ENCODE peak calls at places on chromosomes 5 and 9, in five cellular contexts. L is cardiac fibroblast, R is progenitor cell of endocrine pancreas, U is body of pancreas, C is foreskin fibroblast. A is an unnamed sample.
A peak's percentile ranks its signal among the peaks of the same experiment; 100 is the strongest.

GRCh38 chr5:77972545-77973252 is 196.6 kb upstream of the TBCA start:
- DNase-seq in L (no peak), R (peak; percentile 22), U (no peak), C (no peak), A (no peak)

GRCh38 chr5:23820764-23821471 is 313.5 kb downstream of the PRDM9 start:
- DNase-seq in L (peak; percentile 30), R (no peak), U (no peak), C (no peak), A (peak; percentile 19)

GRCh38 chr5:85647349-85648127 is 970.2 kb upstream of the COX7C start:
- DNase-seq in L (no peak), R (no peak), U (no peak), C (no peak), A (no peak)

GRCh38 chr5:81752644-81752963 is 1.7 kb upstream of the SSBP2 start:
- DNase-seq in L (no peak), R (no peak), U (no peak), C (no peak), A (no peak)

GRCh38 chr9:70168521-70168920 is 90.3 kb upstream of the SMC5 start:
- DNase-seq in L (no peak), R (no peak), U (no peak), C (no peak), A (no peak)

GRCh38 chr5:173472164-173472563 is 143.9 kb upstream of the STC2 start:
- DNase-seq in L (peak; percentile 97), R (no peak), U (peak; percentile 80), C (peak; percentile 96), A (peak; percentile 93)

GRCh38 chr9:89433826-89434225 is 64.1 kb downstream of the SEMA4D start:
- DNase-seq in L (peak; percentile 17), R (no peak), U (no peak), C (peak; percentile 13), A (peak; percentile 20)

GRCh38 chr9:99135498-99135897 is 30.6 kb downstream of the TGFBR1 start:
- DNase-seq in L (no peak), R (no peak), U (no peak), C (no peak), A (no peak)

GRCh38 chr5:67092447-67093023 is 104.1 kb downstream of the CD180 start:
- DNase-seq in L (no peak), R (no peak), U (no peak), C (no peak), A (no peak)

GRCh38 chr9:134066923-134067851 is 639 bp downstream of the BRD3 start:
- DNase-seq in L (peak; percentile 40), R (peak; percentile 32), U (no peak), C (peak; percentile 16), A (no peak)

GRCh38 chr5:14450055-14450524 is 131.5 kb upstream of the OTULINL start:
- DNase-seq in L (peak; percentile 96), R (no peak), U (no peak), C (peak; percentile 95), A (peak; percentile 96)

GRCh38 chr5:19240150-19240549 is 747.9 kb downstream of the CDH18 start:
- DNase-seq in L (peak; percentile 3), R (no peak), U (no peak), C (peak; percentile 0), A (no peak)

GRCh38 chr5:17255471-17256016 is 38.1 kb downstream of the BASP1 start:
- DNase-seq in L (peak; percentile 45), R (no peak), U (no peak), C (no peak), A (no peak)

GRCh38 chr9:13430717-13431116 is 151.2 kb upstream of the MPDZ start:
- DNase-seq in L (no peak), R (no peak), U (no peak), C (no peak), A (no peak)

GRCh38 chr9:13424872-13425271 is 145.4 kb upstream of the MPDZ start:
- DNase-seq in L (no peak), R (no peak), U (no peak), C (no peak), A (no peak)

GRCh38 chr9:13429271-13429670 is 149.8 kb upstream of the MPDZ start:
- DNase-seq in L (no peak), R (no peak), U (no peak), C (no peak), A (no peak)

GRCh38 chr9:13424204-13424603 is 144.7 kb upstream of the MPDZ start:
- DNase-seq in L (no peak), R (no peak), U (no peak), C (no peak), A (no peak)

GRCh38 chr9:13427587-13427986 is 148.1 kb upstream of the MPDZ start:
- DNase-seq in L (peak; percentile 85), R (no peak), U (no peak), C (peak; percentile 22), A (peak; percentile 36)
- TF ChIP-seq CTCF in L (peak; percentile 63), R (peak; percentile 87), U (peak; percentile 71), C (peak; percentile 51), A (peak; percentile 94)

GRCh38 chr9:101977614-101978210 is 239.3 kb upstream of the GRIN3A start:
- DNase-seq in L (peak; percentile 40), R (no peak), U (no peak), C (no peak), A (peak; percentile 7)
- TF ChIP-seq CTCF in L (peak; percentile 52), R (peak; percentile 79), U (peak; percentile 58), C (peak; percentile 29), A (peak; percentile 81)

GRCh38 chr5:172385661-172386187 is 68.6 kb downstream of the SH3PXD2B start:
- DNase-seq in L (no peak), R (no peak), U (no peak), C (no peak), A (no peak)

GRCh38 chr5:172395483-172395882 is 58.8 kb downstream of the SH3PXD2B start:
- DNase-seq in L (no peak), R (no peak), U (no peak), C (no peak), A (no peak)

GRCh38 chr5:172385164-172385563 is 69.2 kb downstream of the SH3PXD2B start:
- DNase-seq in L (no peak), R (no peak), U (no peak), C (no peak), A (no peak)

DNA sequence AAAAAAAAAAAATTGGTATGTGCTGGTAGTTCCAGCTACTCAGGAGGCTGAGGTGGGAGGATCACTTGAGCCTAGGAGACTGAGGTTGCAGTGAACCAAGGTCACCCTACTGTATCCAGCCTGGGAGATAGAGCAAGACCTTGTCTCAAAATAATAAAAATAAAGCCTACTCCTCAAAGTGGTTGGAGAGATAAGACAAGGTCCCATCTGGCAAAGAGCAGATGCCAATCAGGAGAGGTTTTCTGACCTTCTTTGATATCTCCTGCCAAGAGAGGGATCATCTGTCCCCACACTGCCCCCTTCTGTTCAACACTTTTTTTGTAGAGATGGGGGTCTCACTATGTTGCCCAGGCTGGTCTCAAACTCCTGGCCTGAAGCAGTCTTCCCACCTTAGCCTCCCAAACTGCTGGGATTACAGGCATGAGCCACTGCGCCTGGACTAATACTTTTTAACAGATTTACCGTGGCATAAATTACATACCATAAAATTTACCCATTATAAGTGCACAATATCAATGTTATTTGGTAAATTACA is 64.7 kb downstream of the SH3PXD2B start:
- DNase-seq in L (no peak), R (no peak), U (no peak), C (no peak), A (no peak)
- TF ChIP-seq CTCF in L (no peak), R (no peak), U (no peak), C (peak; percentile 6), A (peak; percentile 40)

GRCh38 chr5:121969660-121970295 is 8.0 kb downstream of the SRFBP1 start:
- DNase-seq in L (peak; percentile 43), R (no peak), U (no peak), C (peak; percentile 24), A (no peak)

GRCh38 chr5:121968910-121969607 is 7.3 kb downstream of the SRFBP1 start:
- DNase-seq in L (peak; percentile 98), R (no peak), U (no peak), C (peak; percentile 96), A (peak; percentile 99)

GRCh38 chr5:121962943-121963342 is 1.2 kb downstream of the SRFBP1 start:
- DNase-seq in L (no peak), R (no peak), U (no peak), C (no peak), A (no peak)

GRCh38 chr5:121963409-121963808 is 1.6 kb downstream of the SRFBP1 start:
- DNase-seq in L (no peak), R (no peak), U (no peak), C (no peak), A (no peak)

DNA sequence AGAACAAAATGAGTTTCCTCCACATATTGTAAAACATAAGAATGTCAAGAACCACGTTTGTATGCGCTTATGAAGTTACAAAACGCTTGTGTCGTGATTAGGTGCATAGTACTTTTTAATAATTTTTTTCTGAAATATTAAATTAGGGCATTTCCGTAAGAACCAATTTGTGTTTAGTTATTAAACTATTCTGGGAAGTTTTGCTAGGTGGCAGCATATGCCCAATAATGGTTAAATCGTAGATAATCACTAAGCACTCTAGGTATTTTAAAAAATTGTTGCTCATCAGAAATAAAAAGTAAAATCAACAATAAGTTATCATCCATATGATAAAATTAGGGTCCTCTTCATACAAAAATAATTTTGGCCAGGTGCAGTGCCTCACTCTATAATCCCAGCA is 5.4 kb downstream of the SRFBP1 start:
- DNase-seq in L (peak; percentile 71), R (no peak), U (no peak), C (peak; percentile 35), A (peak; percentile 18)
- TF ChIP-seq CTCF in L (peak; percentile 34), R (peak; percentile 38), U (no peak), C (peak; percentile 32), A (peak; percentile 76)

DNA sequence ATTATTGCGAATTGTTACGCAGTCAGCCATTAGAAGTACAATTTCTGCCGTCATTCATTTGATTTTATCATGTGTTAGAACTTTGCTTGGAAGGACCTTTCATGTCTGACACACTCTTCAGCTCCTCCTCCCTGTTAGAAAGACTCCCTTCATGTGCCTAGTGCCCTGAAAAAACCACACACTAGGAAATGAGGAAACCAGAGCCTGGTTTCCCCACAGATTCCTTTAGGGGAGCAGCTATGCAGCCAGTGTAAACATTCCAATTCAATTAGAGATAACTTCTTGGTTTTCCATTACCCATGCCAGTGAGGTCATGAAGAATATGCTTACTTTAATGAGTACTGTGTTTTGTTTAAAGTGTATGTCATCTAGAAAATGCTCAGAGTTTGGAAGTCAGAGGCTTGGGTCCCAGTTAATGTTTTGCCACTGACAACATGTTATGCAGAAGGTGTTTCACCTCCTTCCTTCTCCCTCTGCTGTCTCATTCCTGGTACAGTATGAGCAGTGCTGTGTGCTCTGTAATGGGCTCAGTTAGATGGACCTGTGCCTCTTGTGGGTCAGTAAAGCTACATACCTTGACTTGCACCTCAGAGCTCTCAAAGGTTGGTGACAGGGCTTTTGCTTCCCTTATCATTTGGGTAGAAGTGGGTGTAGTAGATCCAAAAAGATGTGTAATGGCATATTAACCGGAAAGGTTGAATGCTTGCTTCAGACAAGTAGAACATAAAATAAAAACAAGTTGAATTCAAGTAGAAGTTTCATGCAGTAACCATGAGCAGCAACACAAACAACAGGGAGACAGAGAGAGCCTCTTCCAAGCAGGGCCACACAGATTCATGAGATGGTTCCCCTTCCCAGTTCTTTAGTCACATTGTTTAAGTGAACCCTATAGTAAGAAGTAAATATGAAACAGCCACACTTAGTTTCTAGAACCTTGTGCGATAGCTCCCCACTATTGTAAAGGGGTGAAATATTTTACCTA is 52.6 kb upstream of the TNFAIP8 start:
- DNase-seq in L (peak; percentile 95), R (no peak), U (no peak), C (peak; percentile 96), A (peak; percentile 98)
- TF ChIP-seq CTCF in L (no peak), R (no peak), U (peak; percentile 24), C (no peak), A (no peak)

GRCh38 chr5:62282079-62282478 is 23.9 kb upstream of the KIF2A start:
- DNase-seq in L (no peak), R (no peak), U (no peak), C (no peak), A (no peak)
- TF ChIP-seq CTCF in L (no peak), R (no peak), U (no peak), C (no peak), A (no peak)